ENCODE peak calls at places on chromosomes 1 and 21, in nine cellular contexts. J, B, D, F, N, C, H, Y and I are unnamed samples.
A peak's percentile ranks its signal among the peaks of the same experiment; 100 is the strongest.

GRCh38 chr21:43338951-43339350 is 88.0 kb downstream of the SIK1 start:
- DNase-seq in J (no peak), B (no peak), D (no peak), F (no peak), N (no peak), C (peak; percentile 41), H (no peak), Y (no peak), I (no peak)

GRCh38 chr1:236417325-236417724 is 23.2 kb downstream of the EDARADD start:
- DNase-seq in J (no peak), B (no peak), D (no peak), F (no peak), N (no peak), C (no peak), H (peak; percentile 11), Y (no peak), I (peak; percentile 29)

GRCh38 chr1:231039161-231040018 is 664 bp downstream of the FAM89A start:
- DNase-seq in J (no peak), B (peak; percentile 37), D (no peak), F (peak; percentile 66), N (no peak), C (peak; percentile 40), H (peak; percentile 22), Y (peak; percentile 40), I (peak; percentile 31)

GRCh38 chr1:41862411-41863221 is 56.1 kb downstream of the HIVEP3 start:
- DNase-seq in J (peak; percentile 13), B (peak; percentile 91), D (no peak), F (no peak), N (peak; percentile 37), C (peak; percentile 81), H (no peak), Y (peak; percentile 56), I (no peak)

GRCh38 chr1:165893507-165893906 is 66.1 kb downstream of the UCK2 start:
- DNase-seq in J (no peak), B (no peak), D (no peak), F (no peak), N (no peak), C (no peak), H (no peak), Y (no peak), I (no peak)

GRCh38 chr1:3105167-3105863 is 36.3 kb downstream of the PRDM16 start:
- DNase-seq in J (peak; percentile 55), B (no peak), D (no peak), F (peak; percentile 59), N (no peak), C (no peak), H (no peak), Y (no peak), I (no peak)

GRCh38 chr1:89440911-89441310 is 77.1 kb downstream of the GBP6 start:
- DNase-seq in J (no peak), B (no peak), D (no peak), F (no peak), N (no peak), C (no peak), H (no peak), Y (no peak), I (no peak)

GRCh38 chr1:88053065-88053464 is 631.0 kb upstream of the PKN2 start:
- DNase-seq in J (no peak), B (no peak), D (no peak), F (no peak), N (no peak), C (no peak), H (no peak), Y (no peak), I (no peak)

GRCh38 chr1:178650950-178651461 is 74.0 kb upstream of the RALGPS2 start:
- DNase-seq in J (no peak), B (peak; percentile 71), D (no peak), F (no peak), N (no peak), C (no peak), H (no peak), Y (peak; percentile 48), I (no peak)

GRCh38 chr21:36212513-36212780 is 55.8 kb downstream of the DOP1B start:
- DNase-seq in J (no peak), B (no peak), D (no peak), F (no peak), N (no peak), C (no peak), H (no peak), Y (no peak), I (no peak)

GRCh38 chr1:218816999-218817398 is 356.7 kb upstream of the LYPLAL1 start:
- DNase-seq in J (no peak), B (no peak), D (no peak), F (no peak), N (no peak), C (peak; percentile 11), H (no peak), Y (no peak), I (no peak)

GRCh38 chr1:229229137-229229720 is 41.7 kb upstream of the RAB4A start:
- DNase-seq in J (no peak), B (no peak), D (no peak), F (no peak), N (no peak), C (peak; percentile 64), H (no peak), Y (no peak), I (no peak)

GRCh38 chr1:19640363-19641316 is 3.5 kb upstream of the NBL1 start:
- DNase-seq in J (no peak), B (peak; percentile 26), D (no peak), F (no peak), N (no peak), C (no peak), H (no peak), Y (no peak), I (no peak)

GRCh38 chr1:22808846-22809501 is 98.3 kb downstream of the EPHB2 start:
- DNase-seq in J (peak; percentile 25), B (peak; percentile 87), D (no peak), F (no peak), N (peak; percentile 34), C (peak; percentile 87), H (no peak), Y (no peak), I (no peak)

GRCh38 chr1:244097523-244098390 is 46.7 kb downstream of the ZBTB18 start:
- DNase-seq in J (no peak), B (peak; percentile 9), D (no peak), F (no peak), N (no peak), C (no peak), H (no peak), Y (no peak), I (no peak)

GRCh38 chr21:31566061-31566460 is 93.4 kb upstream of the SOD1 start:
- DNase-seq in J (peak; percentile 65), B (no peak), D (no peak), F (no peak), N (no peak), C (peak; percentile 14), H (no peak), Y (no peak), I (no peak)

GRCh38 chr1:76074321-76075187 is at the start of gene ST6GALNAC3:
- DNase-seq in J (peak; percentile 80), B (peak; percentile 47), D (peak; percentile 60), F (peak; percentile 85), N (peak; percentile 78), C (peak; percentile 64), H (peak; percentile 76), Y (peak; percentile 54), I (peak; percentile 70)

GRCh38 chr1:85494074-85494956 is 29.4 kb upstream of the DDAH1 start:
- DNase-seq in J (no peak), B (no peak), D (no peak), F (no peak), N (no peak), C (no peak), H (no peak), Y (no peak), I (no peak)

GRCh38 chr1:202122639-202123335 is at the start of gene GPR37L1:
- DNase-seq in J (peak; percentile 84), B (peak; percentile 50), D (no peak), F (no peak), N (peak; percentile 86), C (peak; percentile 53), H (no peak), Y (peak; percentile 55), I (no peak)

GRCh38 chr21:39527664-39528381 is 76.1 kb downstream of the SH3BGR start:
- DNase-seq in J (no peak), B (no peak), D (no peak), F (no peak), N (no peak), C (no peak), H (no peak), Y (no peak), I (no peak)

GRCh38 chr1:107771377-107771776 is 193.6 kb downstream of the VAV3 start:
- DNase-seq in J (no peak), B (no peak), D (no peak), F (no peak), N (no peak), C (no peak), H (no peak), Y (no peak), I (no peak)

GRCh38 chr1:92444351-92444750 is 42.4 kb downstream of the GFI1 start:
- DNase-seq in J (no peak), B (peak; percentile 63), D (no peak), F (no peak), N (no peak), C (peak; percentile 56), H (no peak), Y (no peak), I (no peak)

GRCh38 chr1:51560034-51560433 is 41.0 kb upstream of the EPS15 start:
- DNase-seq in J (no peak), B (no peak), D (no peak), F (no peak), N (no peak), C (no peak), H (no peak), Y (no peak), I (no peak)

GRCh38 chr21:43927591-43928229 is 62.7 kb downstream of the AGPAT3 start:
- DNase-seq in J (no peak), B (no peak), D (no peak), F (no peak), N (no peak), C (no peak), H (no peak), Y (no peak), I (no peak)

GRCh38 chr1:243482237-243483022 is 226.6 kb downstream of the SDCCAG8 start:
- DNase-seq in J (no peak), B (peak; percentile 49), D (no peak), F (no peak), N (no peak), C (peak; percentile 85), H (no peak), Y (peak; percentile 33), I (no peak)

GRCh38 chr21:25183577-25183976 is 423.7 kb downstream of the MRPL39 start:
- DNase-seq in J (no peak), B (no peak), D (no peak), F (no peak), N (no peak), C (no peak), H (no peak), Y (no peak), I (no peak)

GRCh38 chr1:37479255-37480124 is 5.1 kb downstream of the ZC3H12A start:
- DNase-seq in J (no peak), B (peak; percentile 90), D (peak; percentile 75), F (no peak), N (no peak), C (peak; percentile 88), H (peak; percentile 79), Y (peak; percentile 76), I (peak; percentile 84)

GRCh38 chr1:197837911-197838310 is 62.6 kb upstream of the DENND1B start:
- DNase-seq in J (no peak), B (peak; percentile 17), D (no peak), F (no peak), N (no peak), C (no peak), H (no peak), Y (no peak), I (no peak)

GRCh38 chr1:225880636-225881035 is 1.5 kb downstream of the TMEM63A start:
- DNase-seq in J (no peak), B (no peak), D (no peak), F (no peak), N (no peak), C (no peak), H (no peak), Y (no peak), I (no peak)

GRCh38 chr1:200979574-200980451 is 43.7 kb downstream of the KIF21B start:
- DNase-seq in J (no peak), B (no peak), D (no peak), F (no peak), N (no peak), C (peak; percentile 18), H (peak; percentile 55), Y (no peak), I (peak; percentile 53)